ENCODE peak calls at places on chromosomes 1 and 21, in four cellular contexts. X is PC-9, W is PC-3, P is stomach. Z is an unnamed sample.

GRCh38 chr21:41760411-41760810 is 6.4 kb downstream of the RIPK4 start:
- DNase-seq in X (no peak), W (no peak), P (no peak), Z (no peak)

GRCh38 chr1:235401251-235401650 is 34.0 kb downstream of the TBCE start:
- DNase-seq in X (no peak), W (no peak), P (no peak), Z (no peak)

GRCh38 chr1:203135636-203136305 is 8.2 kb downstream of the ADORA1 start:
- DNase-seq in X (peak; percentile 73), W (peak; percentile 47), P (no peak), Z (no peak)

GRCh38 chr1:66360285-66360724 is 173.6 kb upstream of the SGIP1 start:
- DNase-seq in X (no peak), W (no peak), P (no peak), Z (no peak)

GRCh38 chr1:88802950-88803349 is 88.4 kb downstream of the GTF2B start:
- DNase-seq in X (peak; percentile 83), W (peak; percentile 51), P (no peak), Z (peak; percentile 5)

GRCh38 chr1:72186733-72187307 is 95.5 kb downstream of the NEGR1 start:
- DNase-seq in X (no peak), W (peak; percentile 59), P (no peak), Z (no peak)

GRCh38 chr21:41567901-41568510 is 60.0 kb upstream of the TMPRSS2 start:
- DNase-seq in X (no peak), W (no peak), P (no peak), Z (no peak)

GRCh38 chr1:169486281-169486904 is 649 bp upstream of the SLC19A2 start:
- DNase-seq in X (peak; percentile 55), W (peak; percentile 42), P (no peak), Z (no peak)

GRCh38 chr1:12344611-12345299 is 114.9 kb downstream of the VPS13D start:
- DNase-seq in X (no peak), W (no peak), P (no peak), Z (no peak)

GRCh38 chr1:62337785-62338631 is 18.8 kb upstream of the KANK4 start:
- DNase-seq in X (no peak), W (no peak), P (no peak), Z (no peak)

GRCh38 chr21:46551636-46552241 is 53.1 kb downstream of the S100B start:
- DNase-seq in X (no peak), W (no peak), P (peak; percentile 29), Z (no peak)

GRCh38 chr1:64877151-64877550 is 89.2 kb downstream of the JAK1 start:
- DNase-seq in X (no peak), W (no peak), P (no peak), Z (no peak)

GRCh38 chr1:224458296-224458695 is 23.7 kb upstream of the WDR26 start:
- DNase-seq in X (no peak), W (no peak), P (no peak), Z (no peak)

GRCh38 chr21:25424674-25425073 is 182.6 kb downstream of the MRPL39 start:
- DNase-seq in X (no peak), W (no peak), P (no peak), Z (no peak)

GRCh38 chr1:209199822-209200221 is 383.7 kb upstream of the CAMK1G start:
- DNase-seq in X (no peak), W (no peak), P (no peak), Z (no peak)

GRCh38 chr1:7857951-7858350 is 5.1 kb upstream of the UTS2 start:
- DNase-seq in X (no peak), W (peak; percentile 7), P (no peak), Z (no peak)

GRCh38 chr1:100893718-100894117 is 924 bp downstream of the EXTL2 start:
- DNase-seq in X (no peak), W (no peak), P (no peak), Z (no peak)
- H3K4me3 ChIP-seq in X (peak overlapping the region; percentile 76), W (peak overlapping the region; percentile 92), P (no peak overlapping the region), Z (peak overlapping the region; percentile 86)

DNA sequence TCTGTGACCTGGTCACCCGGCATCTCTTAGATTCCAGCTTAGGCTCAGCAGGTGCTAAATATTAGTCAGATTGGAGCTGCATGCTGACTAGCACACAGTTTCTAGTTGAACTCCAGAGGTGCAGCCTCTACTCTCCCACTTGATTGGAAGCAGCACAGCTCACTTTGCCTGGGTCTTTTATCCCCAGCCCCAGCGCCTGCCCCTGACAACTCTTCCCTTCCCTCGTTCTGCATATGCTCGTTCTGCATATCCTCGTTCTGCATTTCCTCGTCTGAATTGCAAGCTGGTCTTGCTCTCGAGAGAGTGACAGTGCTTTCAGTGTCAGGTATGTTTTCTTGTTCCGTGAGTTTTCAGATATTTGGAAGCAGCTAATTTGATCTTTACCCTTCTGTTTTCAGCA is 11.7 kb downstream of the COL18A1 start:
- DNase-seq in X (no peak), W (no peak), P (no peak), Z (no peak)
- H3K27me3 ChIP-seq in X (no peaks in the 10 kb centered on the region), W (no peaks in the 10 kb centered on the region), P (no peaks in the 10 kb centered on the region), Z (no peaks in the 10 kb centered on the region)

DNA sequence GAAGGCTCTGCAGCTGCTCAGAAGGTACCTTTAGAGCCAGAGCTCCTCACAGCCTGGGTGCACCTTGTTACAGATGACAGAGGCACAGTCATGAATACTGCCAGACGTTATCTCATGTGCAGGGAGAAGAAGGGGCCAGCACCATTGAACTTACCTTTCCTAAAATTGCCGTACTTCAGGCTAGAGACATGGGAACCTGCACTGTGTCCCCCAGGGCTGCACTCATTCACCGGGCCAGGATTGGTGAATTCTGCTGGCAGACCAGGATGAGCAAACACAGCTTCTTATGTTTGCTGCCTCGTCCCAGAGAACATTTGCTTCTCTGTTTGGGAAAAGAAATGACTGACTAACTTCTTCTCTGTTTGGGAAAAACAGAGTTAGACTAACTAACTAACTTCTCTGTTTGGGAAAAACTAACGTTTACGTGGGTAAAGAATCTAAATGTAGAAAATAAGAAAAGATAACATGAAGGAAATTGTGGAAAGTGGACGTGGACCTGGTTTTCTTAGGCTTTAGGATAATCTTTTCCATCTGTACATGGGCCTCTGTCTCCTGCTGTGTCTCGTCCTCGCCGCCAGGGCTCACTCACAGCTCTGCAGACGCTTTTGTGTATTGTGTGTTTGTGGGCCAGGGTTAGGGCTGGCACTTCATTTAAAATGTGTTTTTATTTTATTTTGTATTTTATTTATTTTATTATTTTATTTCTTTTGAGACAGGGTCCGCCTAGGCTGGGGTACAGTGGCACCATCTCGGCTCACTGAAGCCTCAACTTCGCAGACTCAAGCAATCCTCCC is 9.9 kb downstream of the OBSCN start:
- DNase-seq in X (no peak), W (no peak), P (no peak), Z (no peak)
- TF ChIP-seq CTCF in X (no peak), W (no peak), P (no peak), Z (no peak)

GRCh38 chr1:247407180-247407616 is 8.8 kb upstream of the NLRP3 start:
- DNase-seq in X (no peak), W (peak; percentile 68), P (peak; percentile 36), Z (no peak)
- H3K4me3 ChIP-seq in X (no peak overlapping the region), W (no peak overlapping the region), P (no peak overlapping the region), Z (no peak overlapping the region)

DNA sequence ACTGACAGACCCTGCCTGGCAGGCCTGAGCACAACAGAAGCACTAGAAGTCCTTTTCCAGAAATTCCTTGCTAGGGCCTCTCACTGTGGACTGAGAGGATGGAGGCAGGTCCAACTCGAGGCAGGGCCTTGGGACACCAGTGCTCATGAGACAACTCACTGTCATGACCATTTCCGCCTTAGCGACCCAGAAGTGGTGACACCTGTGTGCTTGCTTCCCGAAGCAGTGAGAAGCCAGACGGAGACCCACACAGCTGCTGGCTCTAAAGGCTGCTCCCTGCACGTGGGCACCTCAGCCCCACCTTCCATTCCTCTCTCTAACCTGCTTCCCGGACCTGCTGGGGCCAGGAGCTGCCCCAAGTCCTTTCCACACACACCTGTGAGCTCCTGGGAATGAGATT is 33.0 kb downstream of the KCNC4 start:
- DNase-seq in X (no peak), W (no peak), P (no peak), Z (no peak)
- H3K27me3 ChIP-seq in X (no peaks in the 10 kb centered on the region), W (peaks cover 17% of the 10 kb centered on the region), P (no peaks in the 10 kb centered on the region), Z (no peaks in the 10 kb centered on the region)

DNA sequence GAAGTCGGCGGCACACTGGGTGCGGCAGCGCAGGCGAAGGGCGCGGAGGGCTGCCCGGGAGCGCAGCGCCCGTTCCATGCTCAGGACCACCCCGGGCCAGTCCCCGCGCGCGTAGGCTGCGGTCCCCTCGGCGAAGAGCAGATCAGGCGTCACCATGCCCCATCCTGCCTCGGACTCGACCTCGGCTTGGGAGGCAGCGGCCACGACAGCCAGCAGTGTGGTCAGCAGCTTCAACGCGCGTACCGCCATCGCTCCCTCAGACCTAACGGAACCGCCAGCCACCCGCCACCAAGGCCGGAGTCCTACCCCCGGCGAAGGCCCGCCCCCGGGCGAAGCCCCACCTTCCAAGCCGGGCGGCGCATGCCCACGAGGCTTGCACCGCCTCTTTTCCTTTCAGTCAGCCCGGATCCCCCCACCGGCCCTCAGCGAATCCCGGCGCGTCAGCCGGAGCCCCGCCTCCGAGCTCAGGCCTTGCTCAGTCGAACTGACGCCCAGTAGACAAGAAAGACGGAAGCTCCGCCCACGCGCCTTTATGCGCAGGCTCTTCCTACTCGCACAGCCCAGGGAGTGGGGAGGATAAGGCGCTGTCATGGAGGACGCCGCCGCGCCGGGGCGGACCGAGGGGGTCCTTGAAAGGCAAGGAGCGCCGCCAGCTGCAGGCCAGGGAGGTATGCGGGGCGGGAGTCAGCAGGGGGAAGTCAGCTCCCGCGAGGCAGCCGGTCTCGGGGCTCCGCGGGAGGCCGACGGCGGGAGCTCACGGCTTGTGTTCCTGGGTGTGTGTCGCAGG is at the start of the genes C1orf50 and P3H1:
- DNase-seq in X (peak; percentile 96), W (peak; percentile 99), P (peak; percentile 100), Z (peak; percentile 96)
- TF ChIP-seq CTCF in X (no peak), W (no peak), P (no peak), Z (no peak)

Z was measured in kidney epithelial cell.